ENCODE peak calls at places on chromosomes 4 and X, in ten cellular contexts. R is left lung, L is IMR-90, N is lung, J is left ventricle myocardium inferior, Y is WERI-Rb-1, O is tibial artery, P is aorta, B is psoas muscle, D is body of pancreas. S is an unnamed sample.

GRCh38 chrX:47796433-47796906 is 40.2 kb upstream of the ZNF81 start:
- DNase-seq in R (no peak), L (peak; percentile 84), N (no peak), J (no peak), Y (no peak), O (no peak), P (no peak), B (no peak), D (no peak), S (no peak)

GRCh38 chrX:149908727-149909126 is 20.6 kb upstream of the HSFX4 start:
- DNase-seq in R (no peak), L (no peak), N (no peak), J (no peak), Y (no peak), O (no peak), P (no peak), B (no peak), D (no peak), S (no peak)

GRCh38 chr4:69322055-69322454 is 41.8 kb downstream of the UGT2B28 start:
- DNase-seq in R (no peak), L (peak; percentile 0), N (no peak), J (no peak), Y (no peak), O (no peak), P (no peak), B (no peak), D (no peak), S (peak; percentile 65)

GRCh38 chr4:25161599-25161960 is 1.3 kb upstream of the SEPSECS start:
- DNase-seq in R (no peak), L (no peak), N (no peak), J (no peak), Y (no peak), O (no peak), P (no peak), B (no peak), D (no peak), S (no peak)

GRCh38 chr4:81635747-81636146 is 164.0 kb upstream of the RASGEF1B start:
- DNase-seq in R (no peak), L (no peak), N (peak; percentile 42), J (no peak), Y (no peak), O (peak; percentile 76), P (no peak), B (no peak), D (peak; percentile 52), S (peak; percentile 7)

GRCh38 chr4:181671672-181672071 is 571.5 kb upstream of the TENM3 start:
- DNase-seq in R (no peak), L (no peak), N (no peak), J (no peak), Y (no peak), O (no peak), P (no peak), B (no peak), D (no peak), S (no peak)

GRCh38 chrX:8731579-8732395 is at the start of gene ANOS1:
- DNase-seq in R (peak; percentile 85), L (no peak), N (peak; percentile 80), J (peak; percentile 71), Y (peak; percentile 81), O (no peak), P (peak; percentile 84), B (peak; percentile 72), D (peak; percentile 12), S (peak; percentile 72)

GRCh38 chrX:10628906-10629305 is 8.5 kb upstream of the MID1 start:
- DNase-seq in R (no peak), L (no peak), N (no peak), J (no peak), Y (no peak), O (no peak), P (no peak), B (no peak), D (no peak), S (no peak)

GRCh38 chrX:110167952-110168451 is 149.9 kb downstream of the AMMECR1 start:
- DNase-seq in R (peak; percentile 80), L (no peak), N (no peak), J (no peak), Y (peak; percentile 61), O (no peak), P (no peak), B (no peak), D (peak; percentile 22), S (peak; percentile 62)

GRCh38 chrX:112746812-112747630 is 67.3 kb upstream of the LHFPL1 start:
- DNase-seq in R (no peak), L (peak; percentile 31), N (no peak), J (no peak), Y (no peak), O (no peak), P (no peak), B (no peak), D (no peak), S (no peak)

GRCh38 chr4:48196758-48197504 is 62.9 kb upstream of the TXK start:
- DNase-seq in R (no peak), L (no peak), N (no peak), J (no peak), Y (no peak), O (no peak), P (no peak), B (no peak), D (no peak), S (no peak)

GRCh38 chrX:129825746-129826505 is 17.8 kb downstream of the ZDHHC9 start:
- DNase-seq in R (no peak), L (no peak), N (no peak), J (no peak), Y (no peak), O (no peak), P (no peak), B (no peak), D (no peak), S (no peak)

GRCh38 chr4:128524311-128524710 is 236.7 kb upstream of the PGRMC2 start:
- DNase-seq in R (peak; percentile 80), L (peak; percentile 65), N (peak; percentile 55), J (peak; percentile 32), Y (no peak), O (peak; percentile 67), P (peak; percentile 91), B (peak; percentile 44), D (no peak), S (no peak)

DNA sequence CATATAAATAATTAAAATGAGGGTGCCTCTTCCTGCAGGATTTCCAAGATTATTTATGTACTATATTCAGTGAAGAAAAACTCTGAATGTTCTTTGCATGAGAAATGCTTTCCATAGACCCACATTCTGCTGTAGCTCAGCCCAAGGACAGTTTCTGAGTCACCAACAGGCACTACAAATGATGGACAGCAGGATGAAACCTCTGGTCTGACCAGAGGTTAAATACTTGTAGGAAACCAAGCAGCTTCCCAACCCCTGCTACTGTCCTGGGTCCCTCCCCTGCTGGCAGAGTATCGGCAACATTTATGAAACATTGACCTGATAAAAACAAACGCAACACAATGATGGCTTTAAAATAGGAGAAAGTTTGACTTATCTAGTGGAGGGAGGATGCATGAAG is 73.1 kb downstream of the CXXC4 start:
- DNase-seq in R (no peak), L (no peak), N (no peak), J (no peak), Y (no peak), O (no peak), P (no peak), B (no peak), D (no peak), S (peak; percentile 8)
- H3K27ac ChIP-seq in R (no peak overlapping the region), L (no peak overlapping the region), N (no peak overlapping the region), J (no peak overlapping the region), Y (no peak overlapping the region), O (no peak overlapping the region), P (no peak overlapping the region), B (no peak overlapping the region), D (no peak overlapping the region), S (no peak overlapping the region)

DNA sequence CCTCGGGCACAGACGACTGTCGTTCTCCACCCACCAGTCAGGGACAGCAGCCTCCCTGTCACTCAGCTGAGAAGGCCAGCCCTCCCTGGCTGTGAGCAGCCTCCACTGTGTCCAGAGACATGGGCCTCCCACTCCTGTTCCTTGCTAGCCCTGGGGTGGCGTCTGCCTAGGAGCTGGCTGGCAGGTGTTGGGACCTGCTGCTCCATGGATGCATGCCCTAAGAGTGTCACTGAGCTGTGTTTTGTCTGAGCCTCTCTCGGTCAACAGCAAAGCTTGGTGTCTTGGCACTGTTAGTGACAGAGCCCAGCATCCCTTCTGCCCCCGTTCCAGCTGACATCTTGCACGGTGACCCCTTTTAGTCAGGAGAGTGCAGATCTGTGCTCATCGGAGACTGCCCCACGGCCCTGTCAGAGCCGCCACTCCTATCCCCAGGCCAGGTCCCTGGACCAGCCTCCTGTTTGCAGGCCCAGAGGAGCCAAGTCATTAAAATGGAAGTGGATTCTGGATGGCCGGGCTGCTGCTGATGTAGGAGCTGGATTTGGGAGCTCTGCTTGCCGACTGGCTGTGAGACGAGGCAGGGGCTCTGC is 7.9 kb upstream of the MSANTD1 start:
- DNase-seq in R (peak; percentile 61), L (no peak), N (no peak), J (no peak), Y (no peak), O (no peak), P (no peak), B (no peak), D (no peak), S (no peak)
- H3K27ac ChIP-seq in R (no peak overlapping the region), L (no peak overlapping the region), N (no peak overlapping the region), J (no peak overlapping the region), Y (no peak overlapping the region), O (no peak overlapping the region), P (no peak overlapping the region), B (no peak overlapping the region), D (peak overlapping the region; percentile 65), S (no peak overlapping the region)

DNA sequence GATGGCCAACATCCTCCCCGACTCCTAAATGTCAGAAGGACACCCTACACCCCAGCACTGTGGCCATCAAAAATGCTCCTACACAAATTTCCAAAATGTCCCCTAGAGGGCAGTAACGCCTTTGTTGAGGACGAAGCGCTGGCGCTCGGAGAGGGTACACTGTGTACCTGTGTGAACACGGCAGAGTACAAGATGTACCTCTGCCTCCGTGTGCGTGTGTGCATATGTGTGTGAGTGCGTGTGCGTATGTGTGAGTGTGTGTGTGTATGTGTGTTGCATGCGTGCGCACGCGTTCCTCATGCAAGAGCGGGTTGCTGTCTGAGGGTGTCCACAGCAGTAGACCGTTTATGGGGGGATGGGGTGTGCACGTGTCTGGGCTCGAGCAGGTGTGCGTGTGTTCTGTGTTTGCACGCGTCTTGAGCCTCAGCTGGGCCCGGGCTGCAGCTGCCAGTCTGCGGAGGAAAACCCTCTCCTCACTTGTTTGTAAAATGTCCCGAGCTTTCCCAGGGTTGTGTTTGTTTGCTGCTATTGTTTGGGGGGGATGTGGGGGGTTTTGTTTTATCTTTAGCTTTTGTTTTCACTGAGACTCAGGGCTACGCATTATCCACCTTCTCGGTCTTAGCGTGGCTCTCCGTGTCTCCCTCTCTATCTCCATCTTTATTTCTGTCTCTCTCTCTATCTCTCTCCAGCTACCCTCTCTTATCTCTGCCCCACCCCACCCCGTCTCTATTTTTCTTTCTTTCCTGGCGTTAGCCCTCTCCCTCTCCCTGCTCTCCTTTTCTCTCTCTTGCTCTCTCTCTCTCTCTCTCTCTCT is 10.4 kb upstream of the TSPYL2 start:
- DNase-seq in R (peak; percentile 77), L (peak; percentile 56), N (peak; percentile 66), J (peak; percentile 51), Y (peak; percentile 63), O (peak; percentile 83), P (no peak), B (peak; percentile 65), D (peak; percentile 76), S (peak; percentile 62)
- H3K27ac ChIP-seq in R (no peak overlapping the region), L (no peak overlapping the region), N (peak overlapping the region; percentile 20), J (peak overlapping the region; percentile 52), Y (peak overlapping the region; percentile 61), O (peak overlapping the region; percentile 85), P (peak overlapping the region; percentile 85), B (peak overlapping the region; percentile 46), D (peak overlapping the region; percentile 66), S (no peak overlapping the region)

DNA sequence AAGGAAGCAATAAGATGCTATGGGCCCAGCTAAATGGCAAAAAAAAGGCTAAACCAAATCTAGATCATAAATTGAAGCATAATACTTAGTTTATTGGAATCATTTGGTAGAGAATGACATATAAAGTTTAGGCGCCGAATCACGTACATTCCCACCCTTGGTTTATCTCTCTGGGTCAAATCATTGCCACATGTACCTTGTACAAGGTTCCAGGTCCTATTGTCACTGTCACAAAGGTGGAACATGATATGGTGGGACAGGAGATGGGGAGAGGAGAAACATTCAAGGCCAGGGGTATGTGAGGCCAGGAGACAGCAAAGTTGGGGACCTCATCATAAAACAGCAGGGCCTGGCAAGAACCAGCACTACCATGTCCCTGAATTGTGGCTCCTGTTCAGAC is 13.4 kb downstream of the MAML3 start:
- DNase-seq in R (no peak), L (no peak), N (no peak), J (no peak), Y (no peak), O (no peak), P (no peak), B (no peak), D (no peak), S (no peak)
- H3K27ac ChIP-seq in R (no peak overlapping the region), L (no peak overlapping the region), N (peak overlapping the region; percentile 45), J (no peak overlapping the region), Y (no peak overlapping the region), O (no peak overlapping the region), P (no peak overlapping the region), B (no peak overlapping the region), D (peak overlapping the region; percentile 76), S (no peak overlapping the region)